ENCODE peak calls at places on chromosome 4, in ten cellular contexts. Q, Y, K, B, Z, N, V, P, T and A are unnamed samples.

GRCh38 chr4:107442538-107443083 is 277.4 kb downstream of the PAPSS1 start:
- DNase-seq in Q (no peak), Y (no peak), K (no peak), B (no peak), Z (no peak), N (no peak), V (no peak), P (no peak), T (no peak), A (no peak)

GRCh38 chr4:18935956-18936355 is 914.4 kb upstream of the LCORL start:
- DNase-seq in Q (no peak), Y (no peak), K (no peak), B (no peak), Z (no peak), N (no peak), V (no peak), P (no peak), T (no peak), A (no peak)

GRCh38 chr4:2047781-2048581 is 11.1 kb upstream of the NAT8L start:
- DNase-seq in Q (no peak), Y (no peak), K (no peak), B (no peak), Z (no peak), N (peak), V (peak), P (no peak), T (no peak), A (no peak)

GRCh38 chr4:54687887-54688841 is 30.4 kb downstream of the KIT start:
- DNase-seq in Q (no peak), Y (no peak), K (peak), B (no peak), Z (no peak), N (no peak), V (no peak), P (no peak), T (no peak), A (peak)

GRCh38 chr4:133808151-133808550 is 393.4 kb downstream of the PABPC4L start:
- DNase-seq in Q (no peak), Y (peak), K (no peak), B (no peak), Z (no peak), N (no peak), V (no peak), P (no peak), T (no peak), A (no peak)

GRCh38 chr4:26076000-26076587 is 162.1 kb downstream of the SMIM20 start:
- DNase-seq in Q (no peak), Y (peak), K (peak), B (no peak), Z (peak), N (no peak), V (no peak), P (no peak), T (no peak), A (peak)

GRCh38 chr4:179843370-179843769 is 2399.8 kb upstream of the TENM3 start:
- DNase-seq in Q (no peak), Y (no peak), K (no peak), B (no peak), Z (no peak), N (no peak), V (no peak), P (no peak), T (no peak), A (no peak)

GRCh38 chr4:158949094-158949493 is 153.8 kb upstream of the RAPGEF2 start:
- DNase-seq in Q (no peak), Y (peak), K (no peak), B (no peak), Z (peak), N (no peak), V (no peak), P (no peak), T (no peak), A (peak)

GRCh38 chr4:76238701-76239100 is 12.8 kb upstream of the FAM47E start:
- DNase-seq in Q (no peak), Y (no peak), K (no peak), B (no peak), Z (no peak), N (no peak), V (no peak), P (no peak), T (no peak), A (no peak)

GRCh38 chr4:20015825-20016224 is 235.9 kb upstream of the SLIT2 start:
- DNase-seq in Q (no peak), Y (no peak), K (no peak), B (no peak), Z (peak), N (no peak), V (no peak), P (no peak), T (no peak), A (no peak)

GRCh38 chr4:110165382-110166285 is 32.8 kb downstream of the ELOVL6 start:
- DNase-seq in Q (peak), Y (peak), K (peak), B (no peak), Z (peak), N (no peak), V (no peak), P (no peak), T (no peak), A (peak)

GRCh38 chr4:3262208-3263052 is 13.5 kb downstream of the MSANTD1 start:
- DNase-seq in Q (peak), Y (no peak), K (no peak), B (peak), Z (no peak), N (peak), V (no peak), P (peak), T (no peak), A (no peak)

GRCh38 chr4:168486961-168487820 is 6.9 kb upstream of the DDX60L start:
- DNase-seq in Q (no peak), Y (peak), K (no peak), B (no peak), Z (peak), N (no peak), V (no peak), P (no peak), T (no peak), A (peak)

GRCh38 chr4:39963656-39964055 is 14.1 kb downstream of the PDS5A start:
- DNase-seq in Q (no peak), Y (no peak), K (no peak), B (no peak), Z (no peak), N (no peak), V (no peak), P (no peak), T (no peak), A (no peak)

GRCh38 chr4:53510316-53510715 is 81.0 kb downstream of the LNX1 start:
- DNase-seq in Q (no peak), Y (peak), K (no peak), B (no peak), Z (peak), N (no peak), V (no peak), P (no peak), T (no peak), A (peak)

GRCh38 chr4:153022233-153022632 is 86.1 kb downstream of the FHDC1 start:
- DNase-seq in Q (peak), Y (no peak), K (no peak), B (no peak), Z (no peak), N (no peak), V (no peak), P (no peak), T (no peak), A (no peak)

GRCh38 chr4:13240066-13240465 is 244.1 kb downstream of the RAB28 start:
- DNase-seq in Q (no peak), Y (peak), K (no peak), B (no peak), Z (no peak), N (no peak), V (no peak), P (no peak), T (no peak), A (peak)

GRCh38 chr4:107876096-107876495 is 51.4 kb downstream of the SGMS2 start:
- DNase-seq in Q (no peak), Y (peak), K (no peak), B (no peak), Z (no peak), N (no peak), V (no peak), P (no peak), T (no peak), A (no peak)

GRCh38 chr4:104677122-104677521 is 182.4 kb upstream of the CXXC4 start:
- DNase-seq in Q (peak), Y (no peak), K (no peak), B (no peak), Z (no peak), N (no peak), V (no peak), P (no peak), T (no peak), A (no peak)

GRCh38 chr4:181662383-181662782 is 580.8 kb upstream of the TENM3 start:
- DNase-seq in Q (no peak), Y (no peak), K (no peak), B (no peak), Z (peak), N (no peak), V (no peak), P (no peak), T (no peak), A (peak)

GRCh38 chr4:2482693-2483092 is 13.8 kb downstream of the RNF4 start:
- DNase-seq in Q (no peak), Y (peak), K (peak), B (peak), Z (peak), N (no peak), V (peak), P (no peak), T (no peak), A (peak)

GRCh38 chr4:186650401-186651180 is 73.1 kb downstream of the FAT1 start:
- DNase-seq in Q (no peak), Y (no peak), K (no peak), B (no peak), Z (no peak), N (no peak), V (no peak), P (no peak), T (no peak), A (no peak)

GRCh38 chr4:1201851-1202525 is 29.6 kb upstream of the SPON2 start:
- DNase-seq in Q (peak), Y (peak), K (peak), B (peak), Z (no peak), N (peak), V (peak), P (peak), T (peak), A (peak)

GRCh38 chr4:115325836-115326235 is 212.4 kb upstream of the NDST4 start:
- DNase-seq in Q (no peak), Y (no peak), K (no peak), B (no peak), Z (no peak), N (no peak), V (no peak), P (no peak), T (no peak), A (no peak)

GRCh38 chr4:38804654-38805295 is at the start of gene TLR1:
- DNase-seq in Q (no peak), Y (peak), K (peak), B (no peak), Z (peak), N (no peak), V (no peak), P (no peak), T (no peak), A (peak)

GRCh38 chr4:141435446-141436225 is 200.7 kb upstream of the IL15 start:
- DNase-seq in Q (no peak), Y (peak), K (no peak), B (no peak), Z (no peak), N (no peak), V (no peak), P (no peak), T (no peak), A (peak)

GRCh38 chr4:87042986-87043820 is 108.4 kb downstream of the AFF1 start:
- DNase-seq in Q (no peak), Y (no peak), K (no peak), B (no peak), Z (no peak), N (no peak), V (no peak), P (no peak), T (no peak), A (no peak)

GRCh38 chr4:8200302-8200975 is 1.3 kb downstream of the SH3TC1 start:
- DNase-seq in Q (peak), Y (peak), K (peak), B (no peak), Z (no peak), N (no peak), V (no peak), P (peak), T (peak), A (peak)

GRCh38 chr4:76931576-76932276 is 17.8 kb upstream of the SEPTIN11 start:
- DNase-seq in Q (no peak), Y (no peak), K (no peak), B (no peak), Z (no peak), N (no peak), V (no peak), P (no peak), T (no peak), A (no peak)

GRCh38 chr4:67475155-67475554 is 70.1 kb downstream of the CENPC start:
- DNase-seq in Q (no peak), Y (no peak), K (no peak), B (no peak), Z (peak), N (no peak), V (no peak), P (no peak), T (no peak), A (no peak)

GRCh38 chr4:23887989-23888388 is 1.9 kb downstream of the PPARGC1A start:
- DNase-seq in Q (no peak), Y (no peak), K (no peak), B (no peak), Z (no peak), N (no peak), V (peak), P (no peak), T (peak), A (no peak)

GRCh38 chr4:187417761-187418160 is 577.8 kb upstream of the ZFP42 start:
- DNase-seq in Q (no peak), Y (peak), K (no peak), B (no peak), Z (no peak), N (no peak), V (no peak), P (no peak), T (no peak), A (no peak)

GRCh38 chr4:123262080-123262479 is 134.5 kb upstream of the SPRY1 start:
- DNase-seq in Q (no peak), Y (no peak), K (no peak), B (no peak), Z (no peak), N (no peak), V (no peak), P (no peak), T (no peak), A (no peak)

GRCh38 chr4:56972389-56972788 is 5.0 kb downstream of the NOA1 start:
- DNase-seq in Q (no peak), Y (no peak), K (no peak), B (no peak), Z (no peak), N (no peak), V (no peak), P (no peak), T (no peak), A (no peak)

GRCh38 chr4:3461515-3462291 is 1.4 kb upstream of the DOK7 start:
- DNase-seq in Q (peak), Y (no peak), K (no peak), B (no peak), Z (no peak), N (peak), V (peak), P (no peak), T (peak), A (no peak)

GRCh38 chr4:129403848-129404247 is 307.9 kb downstream of the C4orf33 start:
- DNase-seq in Q (no peak), Y (no peak), K (no peak), B (no peak), Z (no peak), N (no peak), V (no peak), P (no peak), T (no peak), A (no peak)

GRCh38 chr4:41050840-41051775 is 163.2 kb downstream of the APBB2 start:
- DNase-seq in Q (no peak), Y (no peak), K (no peak), B (no peak), Z (no peak), N (no peak), V (no peak), P (no peak), T (no peak), A (peak)

GRCh38 chr4:19580090-19580489 is 671.6 kb upstream of the SLIT2 start:
- DNase-seq in Q (no peak), Y (peak), K (no peak), B (no peak), Z (peak), N (no peak), V (no peak), P (no peak), T (no peak), A (peak)

GRCh38 chr4:114108869-114109268 is 129.4 kb upstream of the ARSJ start:
- DNase-seq in Q (no peak), Y (peak), K (peak), B (no peak), Z (peak), N (no peak), V (no peak), P (no peak), T (no peak), A (peak)

DNA sequence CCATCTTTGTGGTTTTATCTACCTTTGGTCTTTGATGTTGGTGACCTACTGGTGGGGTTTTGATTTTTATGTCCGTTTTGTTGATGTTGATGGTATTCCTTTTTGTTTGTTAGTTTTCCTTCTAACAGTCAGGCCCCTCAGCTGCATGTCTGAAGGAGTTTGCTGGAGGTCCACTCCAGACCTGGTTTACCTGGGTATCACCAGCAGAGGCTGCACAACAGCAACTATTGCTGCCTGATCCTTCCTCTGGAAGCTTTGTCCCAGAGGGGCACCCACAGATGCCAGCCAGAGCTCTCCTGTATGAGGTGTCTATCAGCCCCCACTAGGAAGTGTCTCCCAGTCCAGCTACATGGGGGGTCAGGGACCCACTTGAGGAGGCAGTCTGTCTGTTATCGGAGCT is 199.3 kb upstream of the WDFY3 start:
- DNase-seq in Q (peak), Y (no peak), K (no peak), B (no peak), Z (no peak), N (no peak), V (no peak), P (no peak), T (no peak), A (no peak)
- TF ChIP-seq CTCF in Q (no peak), Y (no peak), K (no peak), B (no peak), Z (no peak), N (no peak), V (no peak), P (no peak), T (no peak), A (no peak)

DNA sequence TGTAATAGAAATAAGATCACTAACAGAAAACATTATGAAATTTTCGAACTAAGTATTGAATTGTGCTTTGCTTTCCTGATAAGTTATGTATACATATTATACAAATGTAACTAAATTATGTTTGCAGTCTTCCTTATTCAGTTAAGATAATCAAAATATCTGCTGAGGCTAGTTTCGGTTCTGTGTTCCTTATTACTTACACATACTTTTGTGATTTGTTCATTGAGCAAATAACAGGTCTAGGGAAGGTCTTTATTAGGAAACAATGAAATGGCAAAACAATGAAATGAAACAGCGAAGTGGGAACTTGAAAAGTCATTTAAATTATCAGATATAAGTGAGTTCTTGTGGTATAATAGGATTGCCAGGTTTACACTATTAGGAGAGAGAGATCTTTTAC is 352.4 kb downstream of the GRIA2 start:
- DNase-seq in Q (no peak), Y (no peak), K (no peak), B (no peak), Z (no peak), N (no peak), V (no peak), P (no peak), T (no peak), A (no peak)
- H3K4me3 ChIP-seq in Q (no peak), Y (no peak), K (no peak), B (no peak), Z (no peak), N (no peak), V (no peak), P (no peak), T (no peak), A (no peak)

DNA sequence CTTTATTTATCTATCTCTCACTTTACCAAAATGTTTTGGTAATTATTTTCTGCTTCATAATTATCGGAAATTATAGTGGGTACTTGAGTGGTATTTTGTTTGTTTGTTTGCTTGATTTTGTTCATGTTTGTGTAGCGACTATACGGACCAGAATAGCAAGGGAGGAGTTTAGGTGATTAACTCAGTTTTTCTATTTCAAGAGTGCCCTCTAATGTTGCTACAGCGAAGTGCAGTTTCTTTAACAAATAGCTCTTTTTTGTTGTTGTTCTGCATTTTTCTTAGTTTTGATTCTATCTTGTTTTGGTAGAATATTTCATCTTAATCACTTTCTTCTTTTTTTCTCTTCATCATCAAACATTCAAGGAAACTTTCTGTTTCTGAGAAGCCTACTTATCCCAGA is 40.8 kb upstream of the QRFPR start:
- DNase-seq in Q (no peak), Y (no peak), K (peak), B (no peak), Z (peak), N (no peak), V (no peak), P (no peak), T (no peak), A (peak)
- TF ChIP-seq CTCF in Q (peak), Y (peak), K (peak), B (no peak), Z (no peak), N (no peak), V (no peak), P (peak), T (peak), A (peak)

DNA sequence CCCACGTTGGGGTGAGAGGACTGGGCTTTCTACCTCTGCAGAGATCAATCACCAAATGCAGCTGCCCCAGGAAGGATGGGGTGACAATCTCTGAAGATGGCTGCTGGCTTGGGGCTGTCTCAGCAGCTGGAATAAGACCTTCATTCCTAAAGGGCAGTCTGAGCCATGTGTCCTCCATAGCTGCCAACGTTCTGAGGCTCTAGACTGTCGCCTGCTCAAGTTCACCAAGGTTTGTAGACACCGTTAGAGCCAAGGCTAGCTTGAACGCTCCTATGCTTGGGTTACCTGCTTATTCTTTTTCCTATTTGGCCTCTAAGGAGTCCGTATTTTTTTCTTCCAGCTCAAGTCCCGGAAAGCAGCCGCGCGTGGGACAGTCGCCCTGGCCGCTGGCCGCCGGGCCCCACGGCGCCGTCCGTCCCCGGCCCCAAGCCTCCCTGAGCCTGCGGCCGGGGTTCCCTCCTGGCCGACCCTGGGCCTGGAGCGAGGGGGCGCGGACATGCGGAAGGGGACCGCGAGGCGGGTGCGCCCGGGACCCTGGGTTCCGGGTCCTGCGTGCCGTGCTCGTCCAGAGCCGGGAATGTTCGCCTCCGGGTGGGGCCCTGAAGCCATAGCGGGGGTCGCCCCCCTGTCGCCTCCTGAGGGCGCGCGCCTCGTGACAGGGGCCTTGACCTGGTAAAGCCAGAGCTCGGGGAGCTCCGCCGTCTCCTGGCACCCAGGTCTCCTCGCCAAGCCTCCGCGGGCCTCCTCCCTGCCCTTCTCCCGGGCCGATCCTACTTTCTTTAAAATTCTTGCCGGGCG is 23.3 kb downstream of the MRFAP1 start:
- DNase-seq in Q (no peak), Y (no peak), K (no peak), B (no peak), Z (no peak), N (no peak), V (no peak), P (no peak), T (no peak), A (no peak)
- H3K4me3 ChIP-seq in Q (peak), Y (no peak), K (no peak), B (peak), Z (peak), N (peak), V (peak), P (peak), T (peak), A (no peak)